ENCODE peak calls at places on chromosomes 7 and 10, in nine cellular contexts. D is astrocyte of the spinal cord, I is heart left ventricle, Y is Peyer's patch, S is Calu3, P is neural progenitor cell, L is MM.1S, T is lower lobe of right lung, H is SK-N-SH. B is an unnamed sample.

GRCh38 chr10:32169556-32169955 is 113.3 kb upstream of the KIF5B start:
- DNase-seq in D (no peak), I (no peak), Y (no peak), S (no peak), P (no peak), L (no peak), T (no peak), H (no peak), B (no peak)

GRCh38 chr10:27537812-27538211 is 33.7 kb downstream of the RAB18 start:
- DNase-seq in D (no peak), I (no peak), Y (no peak), S (no peak), P (no peak), L (no peak), T (no peak), H (no peak), B (no peak)

GRCh38 chr7:43669286-43670081 is 59.8 kb downstream of the COA1 start:
- DNase-seq in D (peak), I (no peak), Y (peak), S (peak), P (no peak), L (no peak), T (no peak), H (no peak), B (no peak)

GRCh38 chr10:122702271-122702670 is 2.6 kb upstream of the C10orf120 start:
- DNase-seq in D (no peak), I (no peak), Y (no peak), S (no peak), P (no peak), L (no peak), T (no peak), H (no peak), B (no peak)

GRCh38 chr10:43458227-43458626 is 21.3 kb downstream of the ZNF487 start:
- DNase-seq in D (no peak), I (no peak), Y (no peak), S (no peak), P (peak), L (no peak), T (no peak), H (no peak), B (no peak)

GRCh38 chr7:25369794-25370193 is 141.5 kb upstream of the NPVF start:
- DNase-seq in D (no peak), I (no peak), Y (no peak), S (no peak), P (no peak), L (no peak), T (no peak), H (no peak), B (no peak)

GRCh38 chr10:133141963-133142350 is 18.1 kb upstream of the KNDC1 start:
- DNase-seq in D (no peak), I (peak), Y (peak), S (no peak), P (no peak), L (no peak), T (peak), H (no peak), B (no peak)

GRCh38 chr7:33744293-33744692 is 161.0 kb upstream of the BMPER start:
- DNase-seq in D (no peak), I (no peak), Y (no peak), S (no peak), P (peak), L (peak), T (no peak), H (no peak), B (peak)

GRCh38 chr7:93715234-93715633 is 140.7 kb upstream of the CALCR start:
- DNase-seq in D (peak), I (no peak), Y (peak), S (peak), P (peak), L (no peak), T (peak), H (peak), B (peak)

GRCh38 chr7:11177793-11178192 is 204.1 kb downstream of the PHF14 start:
- DNase-seq in D (peak), I (no peak), Y (no peak), S (no peak), P (no peak), L (no peak), T (no peak), H (no peak), B (no peak)

GRCh38 chr7:2068693-2069471 is 163.9 kb downstream of the MAD1L1 start:
- DNase-seq in D (no peak), I (no peak), Y (no peak), S (no peak), P (no peak), L (no peak), T (no peak), H (peak), B (no peak)

GRCh38 chr7:44867073-44867990 is 18.0 kb downstream of the PURB start:
- DNase-seq in D (peak), I (peak), Y (no peak), S (no peak), P (no peak), L (no peak), T (no peak), H (no peak), B (no peak)

GRCh38 chr10:6065845-6066244 is 3.7 kb upstream of the IL2RA start:
- DNase-seq in D (no peak), I (peak), Y (peak), S (no peak), P (no peak), L (no peak), T (no peak), H (no peak), B (no peak)

GRCh38 chr10:47374611-47375536 is 9.2 kb downstream of the ZNF488 start:
- DNase-seq in D (peak), I (no peak), Y (peak), S (no peak), P (no peak), L (no peak), T (no peak), H (no peak), B (no peak)

GRCh38 chr10:58512470-58513188 is at the start of gene BICC1:
- DNase-seq in D (peak), I (peak), Y (peak), S (peak), P (peak), L (no peak), T (no peak), H (peak), B (peak)

GRCh38 chr7:102432476-102433318 is 678 bp upstream of the ORAI2 start:
- DNase-seq in D (no peak), I (no peak), Y (peak), S (no peak), P (peak), L (peak), T (no peak), H (no peak), B (no peak)

GRCh38 chr7:95433952-95434351 is 876 bp downstream of the PON2 start:
- DNase-seq in D (no peak), I (no peak), Y (no peak), S (no peak), P (no peak), L (no peak), T (no peak), H (no peak), B (no peak)

GRCh38 chr7:20365486-20365885 is 34.8 kb downstream of the ITGB8 start:
- DNase-seq in D (no peak), I (peak), Y (no peak), S (no peak), P (no peak), L (no peak), T (no peak), H (peak), B (no peak)

GRCh38 chr7:124480074-124480820 is 285.3 kb downstream of the GPR37 start:
- DNase-seq in D (no peak), I (no peak), Y (no peak), S (no peak), P (no peak), L (no peak), T (no peak), H (no peak), B (no peak)

GRCh38 chr7:105261689-105262088 is 127.0 kb downstream of the SRPK2 start:
- DNase-seq in D (no peak), I (no peak), Y (no peak), S (no peak), P (no peak), L (no peak), T (no peak), H (no peak), B (no peak)

GRCh38 chr10:29861811-29862505 is 197.4 kb downstream of the JCAD start:
- DNase-seq in D (peak), I (no peak), Y (no peak), S (no peak), P (no peak), L (no peak), T (no peak), H (no peak), B (no peak)

GRCh38 chr7:140398821-140399220 is 491 bp upstream of the SLC37A3 start:
- DNase-seq in D (no peak), I (no peak), Y (no peak), S (no peak), P (no peak), L (no peak), T (no peak), H (no peak), B (no peak)

GRCh38 chr10:132169766-132170560 is 16.8 kb upstream of the DPYSL4 start:
- DNase-seq in D (no peak), I (peak), Y (no peak), S (no peak), P (no peak), L (no peak), T (no peak), H (no peak), B (no peak)

GRCh38 chr7:20964214-20964613 is 177.5 kb upstream of the SP8 start:
- DNase-seq in D (no peak), I (no peak), Y (no peak), S (no peak), P (no peak), L (no peak), T (no peak), H (no peak), B (no peak)

GRCh38 chr10:121356187-121356586 is 242.1 kb downstream of the FGFR2 start:
- DNase-seq in D (no peak), I (no peak), Y (no peak), S (no peak), P (no peak), L (no peak), T (no peak), H (no peak), B (no peak)

GRCh38 chr10:93541402-93542357 is 24.8 kb upstream of the FFAR4 start:
- DNase-seq in D (peak), I (peak), Y (peak), S (peak), P (peak), L (no peak), T (no peak), H (peak), B (no peak)

GRCh38 chr10:86535057-86535882 is 13.7 kb upstream of the WAPL start:
- DNase-seq in D (no peak), I (peak), Y (peak), S (peak), P (peak), L (no peak), T (peak), H (no peak), B (peak)

GRCh38 chr7:130970696-130971095 is 236.7 kb upstream of the KLF14 start:
- DNase-seq in D (no peak), I (no peak), Y (no peak), S (no peak), P (no peak), L (no peak), T (no peak), H (no peak), B (no peak)

GRCh38 chr10:23927926-23928325 is 281.0 kb upstream of the KIAA1217 start:
- DNase-seq in D (no peak), I (peak), Y (no peak), S (no peak), P (peak), L (no peak), T (no peak), H (no peak), B (no peak)

GRCh38 chr7:28533731-28534531 is 121.6 kb downstream of the CREB5 start:
- DNase-seq in D (peak), I (no peak), Y (no peak), S (no peak), P (no peak), L (no peak), T (no peak), H (no peak), B (no peak)

GRCh38 chr10:62038609-62039190 is 137.2 kb downstream of the ARID5B start:
- DNase-seq in D (peak), I (peak), Y (peak), S (peak), P (peak), L (peak), T (peak), H (peak), B (peak)

GRCh38 chr7:47945261-47946015 is 2.8 kb downstream of the PKD1L1 start:
- DNase-seq in D (peak), I (peak), Y (peak), S (peak), P (peak), L (peak), T (peak), H (peak), B (peak)

GRCh38 chr10:50152792-50153272 is 85.1 kb downstream of the WASHC2A start:
- DNase-seq in D (no peak), I (peak), Y (peak), S (no peak), P (peak), L (no peak), T (peak), H (peak), B (no peak)

GRCh38 chr10:125468273-125468672 is 214.7 kb downstream of the TEX36 start:
- DNase-seq in D (no peak), I (no peak), Y (no peak), S (no peak), P (no peak), L (no peak), T (no peak), H (no peak), B (no peak)

GRCh38 chr7:28674359-28674782 is 262.1 kb downstream of the CREB5 start:
- DNase-seq in D (no peak), I (no peak), Y (peak), S (peak), P (no peak), L (no peak), T (no peak), H (no peak), B (no peak)

GRCh38 chr10:25294032-25294926 is 119.5 kb downstream of the GPR158 start:
- DNase-seq in D (peak), I (no peak), Y (no peak), S (peak), P (no peak), L (no peak), T (no peak), H (no peak), B (no peak)

GRCh38 chr10:100827819-100828743 is 82.7 kb downstream of the PAX2 start:
- DNase-seq in D (no peak), I (no peak), Y (peak), S (peak), P (peak), L (peak), T (no peak), H (peak), B (peak)
- TF ChIP-seq CTCF in D (peak), I (no peak), Y (no peak), S (no peak), P (peak), L (peak), T (no peak), H (no peak), B (no peak)

DNA sequence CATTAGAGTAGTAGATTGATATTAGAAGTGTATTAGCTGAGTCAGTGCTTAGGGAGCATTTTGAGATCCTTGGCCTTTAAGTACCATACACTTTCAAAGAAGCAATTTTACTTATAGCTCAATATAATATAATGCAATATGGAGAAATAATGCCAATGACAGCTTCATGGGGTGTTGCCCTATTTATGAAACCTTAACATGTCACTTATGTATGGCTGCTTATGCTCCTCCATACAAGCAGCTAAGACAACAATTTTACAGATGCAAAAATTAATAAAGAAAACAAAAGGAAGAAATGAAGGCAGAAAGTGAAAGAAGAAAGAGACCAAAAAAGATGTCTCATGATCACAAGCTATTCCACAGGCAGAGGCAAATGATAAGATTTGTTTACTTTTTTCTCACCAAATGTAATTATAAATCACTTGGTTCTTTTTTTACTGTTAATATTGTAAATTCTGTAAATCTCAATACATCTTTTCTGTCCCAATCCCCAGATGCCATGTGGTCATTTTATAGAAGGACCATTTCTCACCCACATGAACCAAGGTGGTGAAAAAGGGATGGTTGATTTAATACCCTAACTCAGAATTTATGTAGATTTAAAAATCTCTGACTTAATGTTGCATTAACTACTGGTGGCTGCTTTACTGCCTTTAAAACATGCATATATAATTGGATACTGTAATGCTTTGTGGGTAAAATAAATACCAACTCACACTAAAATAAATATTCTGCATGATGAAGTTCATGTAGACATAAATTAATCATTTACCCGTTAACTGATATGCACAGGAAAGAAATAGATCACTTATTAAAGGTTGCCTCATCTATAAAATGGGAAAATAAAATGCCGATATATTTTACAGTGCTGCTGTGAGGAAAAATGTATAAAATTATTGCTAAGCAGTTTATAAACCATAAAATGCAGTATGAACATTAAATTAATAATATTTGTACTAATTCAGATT is 33.5 kb upstream of the RHOBTB1 start:
- DNase-seq in D (no peak), I (no peak), Y (no peak), S (no peak), P (no peak), L (no peak), T (no peak), H (no peak), B (no peak)
- TF ChIP-seq CTCF in D (no peak), I (no peak), Y (no peak), S (no peak), P (no peak), L (no peak), T (no peak), H (no peak), B (no peak)

DNA sequence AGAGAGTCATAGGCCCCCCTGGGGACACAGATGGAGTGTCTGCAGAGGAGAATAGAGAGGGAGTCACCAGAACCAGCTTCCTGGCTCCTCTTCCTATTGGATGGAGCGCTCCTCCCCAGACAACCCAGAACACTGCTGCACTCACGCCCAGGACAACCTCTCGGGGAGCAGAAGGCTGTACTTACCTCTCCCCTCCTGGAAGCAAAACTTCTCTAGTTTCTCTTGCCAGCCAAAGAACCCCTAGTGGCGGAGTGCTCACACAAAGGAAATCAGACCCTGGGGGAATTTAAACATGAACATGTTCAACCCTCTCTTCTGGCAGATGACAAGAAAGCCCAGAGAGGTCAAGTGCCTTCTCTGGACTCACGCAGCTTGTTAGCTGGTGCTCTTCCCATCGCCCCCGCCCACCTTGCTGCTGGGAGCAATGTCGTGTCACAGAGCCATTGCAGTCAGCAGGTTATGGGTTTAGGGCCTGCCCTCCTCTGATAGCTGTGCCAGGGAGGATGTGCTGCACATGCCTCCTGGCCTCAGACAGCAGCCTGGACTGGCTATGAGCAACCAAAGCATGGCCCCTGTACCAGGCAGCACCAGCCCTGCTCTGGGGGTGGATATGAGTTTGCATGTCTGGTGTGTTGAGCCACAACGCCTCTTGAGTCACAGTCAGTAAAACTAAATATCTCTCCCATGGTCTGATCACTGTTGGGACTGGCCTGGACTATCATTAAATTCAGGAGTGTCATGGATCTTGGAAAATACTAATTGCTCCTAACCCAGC is 84.4 kb downstream of the SLIT1 start:
- DNase-seq in D (no peak), I (no peak), Y (no peak), S (no peak), P (no peak), L (no peak), T (no peak), H (no peak), B (no peak)
- TF ChIP-seq CTCF in D (no peak), I (no peak), Y (no peak), S (no peak), P (peak), L (no peak), T (no peak), H (no peak), B (no peak)

GRCh38 chr7:158777793-158778192 is 51.5 kb downstream of the ESYT2 start:
- DNase-seq in D (no peak), I (no peak), Y (no peak), S (no peak), P (no peak), L (no peak), T (no peak), H (no peak), B (no peak)

GRCh38 chr7:158776474-158776873 is 52.8 kb downstream of the ESYT2 start:
- DNase-seq in D (no peak), I (no peak), Y (no peak), S (no peak), P (no peak), L (no peak), T (no peak), H (no peak), B (no peak)

GRCh38 chr7:158774916-158775315 is 54.4 kb downstream of the ESYT2 start:
- DNase-seq in D (no peak), I (no peak), Y (no peak), S (no peak), P (no peak), L (no peak), T (no peak), H (no peak), B (no peak)

GRCh38 chr7:158771213-158771817 is 58.0 kb downstream of the ESYT2 start:
- DNase-seq in D (no peak), I (no peak), Y (no peak), S (no peak), P (no peak), L (no peak), T (no peak), H (no peak), B (no peak)

DNA sequence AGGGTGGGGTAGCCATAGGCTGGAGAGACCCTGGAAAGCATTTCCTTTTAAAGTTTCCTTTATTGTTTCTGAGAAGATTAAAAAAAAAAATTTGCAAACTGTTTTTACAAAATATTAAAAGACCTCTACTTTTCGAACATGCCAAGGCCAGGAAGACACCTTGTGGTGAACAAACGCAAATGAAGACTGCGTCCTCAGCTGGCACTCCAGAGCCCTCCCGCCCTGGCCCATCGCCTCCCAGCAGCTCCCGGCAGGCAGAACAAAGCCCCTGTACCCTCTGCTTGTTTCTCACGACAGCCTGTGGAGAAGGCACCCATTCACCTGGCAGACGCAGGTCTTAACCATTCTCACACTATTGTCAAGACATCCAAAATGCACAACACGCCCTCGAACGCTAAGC is 56.4 kb downstream of the ESYT2 start:
- DNase-seq in D (no peak), I (no peak), Y (no peak), S (no peak), P (peak), L (no peak), T (no peak), H (no peak), B (no peak)
- TF ChIP-seq CTCF in D (peak), I (no peak), Y (no peak), S (no peak), P (peak), L (no peak), T (no peak), H (no peak), B (no peak)

DNA sequence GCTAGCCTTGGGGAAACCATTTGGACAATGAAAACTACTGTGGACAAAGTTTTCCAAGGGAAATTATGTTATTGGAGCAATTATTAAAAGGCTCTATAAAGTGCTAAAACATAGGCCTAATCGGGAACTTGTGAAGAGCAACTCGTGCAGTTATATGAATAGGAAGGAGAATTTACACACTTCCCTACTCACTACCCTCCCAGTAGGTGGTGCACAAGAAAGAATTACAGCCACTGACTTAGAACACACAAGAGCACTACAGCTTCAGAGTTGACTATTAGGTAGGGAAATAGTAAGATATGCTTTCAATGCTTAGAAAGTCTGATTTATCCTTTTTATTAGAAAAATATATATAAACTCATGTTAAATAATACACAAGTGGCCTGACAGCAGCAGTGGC is 47.2 kb downstream of the GSAP start:
- DNase-seq in D (peak), I (no peak), Y (no peak), S (no peak), P (no peak), L (no peak), T (no peak), H (no peak), B (peak)
- TF ChIP-seq CTCF in D (no peak), I (no peak), Y (no peak), S (no peak), P (no peak), L (peak), T (peak), H (peak), B (no peak)

B was measured in GM20000.